ENCODE peak calls at places on chromosomes 13 and 19, in four cellular contexts. G is HEK293T, Z is GM12878, F is HepG2. Y is an unnamed sample.

GRCh38 chr13:24627090-24627714 is 53.0 kb upstream of the ATP12A start:
- DNase-seq in G (peak; percentile 74), Z (no peak), F (peak; percentile 18), Y (peak; percentile 70)

GRCh38 chr13:98509271-98510155 is 67.4 kb downstream of the STK24 start:
- DNase-seq in G (no peak), Z (peak; percentile 79), F (peak; percentile 30), Y (peak; percentile 89)

GRCh38 chr19:14091885-14092462 is 1.4 kb upstream of the SAMD1 start:
- DNase-seq in G (no peak), Z (no peak), F (no peak), Y (peak; percentile 56)

GRCh38 chr19:33720691-33721682 is 75.7 kb upstream of the KCTD15 start:
- DNase-seq in G (no peak), Z (no peak), F (peak; percentile 10), Y (peak; percentile 30)

GRCh38 chr13:76331948-76332712 is 554.1 kb downstream of the KCTD12 start:
- DNase-seq in G (no peak), Z (no peak), F (no peak), Y (no peak)

GRCh38 chr19:50313812-50314536 is 15.2 kb downstream of the KCNC3 start:
- DNase-seq in G (no peak), Z (no peak), F (no peak), Y (no peak)

GRCh38 chr13:20940083-20940482 is 37.5 kb upstream of the XPO4 start:
- DNase-seq in G (no peak), Z (no peak), F (peak; percentile 83), Y (no peak)

GRCh38 chr13:27997904-27998522 is 9.5 kb upstream of the URAD start:
- DNase-seq in G (peak; percentile 68), Z (no peak), F (peak; percentile 48), Y (peak; percentile 34)

GRCh38 chr13:47459512-47459911 is 541.6 kb downstream of the SUCLA2 start:
- DNase-seq in G (no peak), Z (no peak), F (no peak), Y (no peak)

GRCh38 chr13:74930402-74931165 is 551.4 kb downstream of the TBC1D4 start:
- DNase-seq in G (no peak), Z (no peak), F (no peak), Y (no peak)

GRCh38 chr13:75485286-75486062 is 3.5 kb upstream of the TBC1D4 start:
- DNase-seq in G (no peak), Z (no peak), F (peak; percentile 81), Y (no peak)

GRCh38 chr19:13803038-13803437 is 7.8 kb downstream of the ZSWIM4 start:
- DNase-seq in G (no peak), Z (no peak), F (no peak), Y (no peak)

GRCh38 chr19:3618144-3618810 is 8.3 kb downstream of the CACTIN start:
- DNase-seq in G (peak; percentile 79), Z (peak; percentile 12), F (no peak), Y (peak; percentile 93)

GRCh38 chr19:27889156-27889555 is 1323.8 kb downstream of the UQCRFS1 start:
- DNase-seq in G (no peak), Z (no peak), F (no peak), Y (no peak)

GRCh38 chr13:52345048-52345447 is 60.9 kb downstream of the THSD1 start:
- DNase-seq in G (no peak), Z (no peak), F (no peak), Y (no peak)

GRCh38 chr13:70844391-70845108 is 736.3 kb upstream of the KLHL1 start:
- DNase-seq in G (no peak), Z (no peak), F (no peak), Y (no peak)

GRCh38 chr13:33236021-33236420 is 49.5 kb downstream of the STARD13 start:
- DNase-seq in G (no peak), Z (no peak), F (no peak), Y (no peak)

GRCh38 chr13:20118268-20119140 is 42.3 kb downstream of the GJA3 start:
- DNase-seq in G (peak; percentile 11), Z (no peak), F (no peak), Y (peak; percentile 41)

GRCh38 chr13:40987606-40988280 is 31.4 kb downstream of the ELF1 start:
- DNase-seq in G (no peak), Z (no peak), F (no peak), Y (no peak)

GRCh38 chr13:49829715-49830114 is 37.2 kb upstream of the KPNA3 start:
- DNase-seq in G (no peak), Z (no peak), F (no peak), Y (no peak)

GRCh38 chr19:18417250-18418033 is 1.8 kb upstream of the SSBP4 start:
- DNase-seq in G (peak; percentile 69), Z (no peak), F (peak; percentile 63), Y (peak; percentile 79)
- TF ChIP-seq TARDBP in G (no peak), Z (no peak), F (no peak), Y (no peak)

GRCh38 chr19:15297416-15298224 is 34.7 kb downstream of the BRD4 start:
- DNase-seq in G (no peak), Z (no peak), F (peak; percentile 99), Y (peak; percentile 34)

GRCh38 chr19:15298847-15299567 is 33.3 kb downstream of the BRD4 start:
- DNase-seq in G (no peak), Z (no peak), F (no peak), Y (no peak)

GRCh38 chr19:15296841-15297415 is 35.4 kb downstream of the BRD4 start:
- DNase-seq in G (no peak), Z (no peak), F (peak; percentile 85), Y (no peak)

GRCh38 chr19:15300533-15301194 is 31.7 kb downstream of the BRD4 start:
- DNase-seq in G (no peak), Z (no peak), F (no peak), Y (no peak)

GRCh38 chr19:15299568-15300409 is 32.5 kb downstream of the BRD4 start:
- DNase-seq in G (no peak), Z (no peak), F (no peak), Y (no peak)
- TF ChIP-seq TARDBP in G (no peak), Z (no peak), F (no peak), Y (no peak)

GRCh38 chr13:26979334-26979733 is 192.3 kb downstream of the USP12 start:
- DNase-seq in G (no peak), Z (no peak), F (no peak), Y (no peak)

GRCh38 chr13:26980099-26981031 is 191.2 kb downstream of the USP12 start:
- DNase-seq in G (no peak), Z (no peak), F (no peak), Y (no peak)

GRCh38 chr13:26978081-26978860 is 193.3 kb downstream of the USP12 start:
- DNase-seq in G (no peak), Z (no peak), F (no peak), Y (no peak)

GRCh38 chr13:26976336-26976735 is 195.3 kb downstream of the USP12 start:
- DNase-seq in G (no peak), Z (no peak), F (no peak), Y (no peak)

DNA sequence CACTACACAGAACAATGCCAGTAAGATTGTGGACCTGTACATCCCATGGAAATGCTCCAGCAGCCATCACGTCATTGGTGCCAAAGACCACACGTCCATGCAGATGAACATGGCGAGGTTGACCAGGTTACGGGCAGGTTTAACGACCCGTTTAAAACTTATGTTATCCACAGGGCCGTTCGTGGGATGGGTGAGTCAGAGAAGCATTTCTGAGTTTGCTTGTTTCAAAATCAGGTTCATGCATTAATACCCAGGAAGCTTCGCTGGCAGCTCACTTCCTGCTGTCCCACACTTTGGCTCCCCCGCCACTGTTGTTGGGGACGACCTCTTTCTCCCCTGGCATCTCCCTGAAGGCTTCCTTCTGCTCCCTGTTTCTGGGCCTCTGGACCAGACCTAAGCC is 194.1 kb downstream of the USP12 start:
- DNase-seq in G (no peak), Z (no peak), F (no peak), Y (no peak)
- TF ChIP-seq TARDBP in G (no peak), Z (no peak), F (no peak), Y (no peak)

GRCh38 chr19:37950471-37951175 is 43.6 kb downstream of the SIPA1L3 start:
- DNase-seq in G (no peak), Z (no peak), F (no peak), Y (no peak)
- TF ChIP-seq TARDBP in G (no peak), Z (no peak), F (no peak), Y (no peak)

GRCh38 chr19:46296722-46297431 is at the start of gene HIF3A:
- DNase-seq in G (no peak), Z (no peak), F (no peak), Y (peak; percentile 10)

GRCh38 chr19:46299695-46300094 is 2.9 kb downstream of the HIF3A start:
- DNase-seq in G (no peak), Z (no peak), F (no peak), Y (no peak)

GRCh38 chr19:46299004-46299509 is 2.2 kb downstream of the HIF3A start:
- DNase-seq in G (no peak), Z (no peak), F (peak; percentile 54), Y (no peak)

GRCh38 chr19:46297700-46298476 is 1.0 kb downstream of the HIF3A start:
- DNase-seq in G (no peak), Z (no peak), F (no peak), Y (peak; percentile 55)

DNA sequence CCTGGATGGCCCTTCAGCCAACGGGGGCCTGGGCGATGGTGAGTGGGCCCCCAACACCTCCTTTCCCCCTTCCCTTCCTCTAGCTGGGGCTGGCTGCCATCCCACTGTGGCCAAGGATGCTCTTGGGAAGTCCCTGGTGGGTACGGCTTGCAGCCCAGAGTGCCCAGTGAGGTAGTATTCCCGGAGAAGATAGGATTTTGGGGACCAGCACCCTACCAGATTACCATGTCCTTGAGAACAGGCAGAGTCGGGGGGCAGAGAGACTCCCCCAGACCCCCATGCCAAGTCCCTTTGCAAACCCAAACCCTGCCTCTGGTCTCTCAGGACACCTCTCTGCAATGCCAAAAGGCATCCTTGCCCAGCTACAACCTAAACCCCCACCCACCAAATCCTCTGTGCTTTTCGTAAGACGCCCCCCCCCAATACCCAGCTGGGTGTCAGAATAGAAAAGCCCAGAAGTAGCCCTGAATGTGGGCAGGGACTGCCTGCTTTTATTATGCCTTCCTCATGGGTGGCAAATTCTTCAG is 1.7 kb downstream of the HIF3A start:
- DNase-seq in G (no peak), Z (no peak), F (no peak), Y (no peak)
- TF ChIP-seq TARDBP in G (no peak), Z (no peak), F (no peak), Y (no peak)

GRCh38 chr13:99572131-99572530 is 70.9 kb downstream of the TM9SF2 start:
- DNase-seq in G (no peak), Z (no peak), F (no peak), Y (no peak)
- TF ChIP-seq TARDBP in G (no peak), Z (no peak), F (no peak), Y (no peak)

GRCh38 chr19:10918359-10918758 is 10.1 kb downstream of the YIPF2 start:
- DNase-seq in G (no peak), Z (no peak), F (no peak), Y (no peak)
- TF ChIP-seq TARDBP in G (no peak), Z (no peak), F (no peak), Y (no peak)

GRCh38 chr19:35559281-35559659 is 4.2 kb downstream of the ATP4A start:
- DNase-seq in G (no peak), Z (peak; percentile 46), F (no peak), Y (no peak)

GRCh38 chr19:35558400-35559280 is 4.8 kb downstream of the ATP4A start:
- DNase-seq in G (peak; percentile 22), Z (no peak), F (no peak), Y (no peak)

GRCh38 chr19:35556025-35556590 is 7.3 kb downstream of the ATP4A start:
- DNase-seq in G (no peak), Z (no peak), F (no peak), Y (no peak)

GRCh38 chr19:35556846-35557538 is 6.5 kb downstream of the ATP4A start:
- DNase-seq in G (no peak), Z (no peak), F (no peak), Y (no peak)

GRCh38 chr19:35557539-35558399 is 5.7 kb downstream of the ATP4A start:
- DNase-seq in G (peak; percentile 96), Z (no peak), F (no peak), Y (peak; percentile 92)
- TF ChIP-seq TARDBP in G (no peak), Z (no peak), F (no peak), Y (no peak)

Y was measured in K562.